ENCODE peak calls at places on chromosomes 4 and X, in eight cellular contexts. E, H, J, X, K, W, Z and P are unnamed samples.
A peak's percentile ranks its signal among the peaks of the same experiment; 100 is the strongest.

GRCh38 chrX:72620550-72621145 is 48.0 kb upstream of the HDAC8 start:
- DNase-seq in E (no peak), H (peak; percentile 1), J (no peak), X (peak; percentile 96), K (peak; percentile 89), W (peak; percentile 74), Z (no peak), P (peak; percentile 73)

GRCh38 chr4:7266525-7267292 is 74.4 kb downstream of the SORCS2 start:
- DNase-seq in E (no peak), H (peak; percentile 29), J (no peak), X (peak; percentile 90), K (peak; percentile 96), W (peak; percentile 32), Z (no peak), P (peak; percentile 58)

GRCh38 chrX:137198040-137198439 is 164.2 kb upstream of the GPR101 start:
- DNase-seq in E (no peak), H (no peak), J (no peak), X (peak; percentile 85), K (no peak), W (no peak), Z (no peak), P (no peak)

GRCh38 chr4:24557036-24558022 is 27.0 kb downstream of the DHX15 start:
- DNase-seq in E (no peak), H (no peak), J (no peak), X (peak; percentile 35), K (peak; percentile 56), W (peak; percentile 6), Z (no peak), P (peak; percentile 12)

GRCh38 chrX:133995759-133996158 is 10.4 kb upstream of the GPC3 start:
- DNase-seq in E (no peak), H (no peak), J (no peak), X (no peak), K (no peak), W (no peak), Z (no peak), P (no peak)

GRCh38 chrX:2320580-2321327 is 180.0 kb downstream of the DHRSX start:
- DNase-seq in E (peak; percentile 37), H (no peak), J (no peak), X (no peak), K (peak; percentile 58), W (no peak), Z (no peak), P (peak; percentile 81)

GRCh38 chr4:177442623-177443155 is 452 bp upstream of the AGA start:
- DNase-seq in E (peak; percentile 16), H (no peak), J (peak; percentile 10), X (no peak), K (peak; percentile 31), W (no peak), Z (peak; percentile 61), P (no peak)

GRCh38 chr4:184281231-184282139 is 63.8 kb upstream of the ENPP6 start:
- DNase-seq in E (no peak), H (no peak), J (peak; percentile 84), X (no peak), K (no peak), W (no peak), Z (peak; percentile 45), P (no peak)

GRCh38 chr4:183637461-183637860 is 21.5 kb downstream of the RWDD4 start:
- DNase-seq in E (no peak), H (no peak), J (no peak), X (peak; percentile 61), K (peak; percentile 55), W (no peak), Z (no peak), P (no peak)

GRCh38 chr4:143482753-143483362 is 30.6 kb upstream of the SMARCA5 start:
- DNase-seq in E (peak; percentile 25), H (peak; percentile 48), J (peak; percentile 48), X (peak; percentile 74), K (peak; percentile 73), W (peak; percentile 28), Z (peak; percentile 77), P (peak; percentile 47)

GRCh38 chrX:63761639-63762038 is 23.4 kb downstream of the ARHGEF9 start:
- DNase-seq in E (no peak), H (no peak), J (peak; percentile 86), X (no peak), K (peak; percentile 12), W (no peak), Z (peak; percentile 21), P (no peak)
- H3K27ac ChIP-seq in E (no peak overlapping the region), H (no peak overlapping the region), J (peak overlapping the region; percentile 59), X (no peak overlapping the region), K (no peak overlapping the region), W (no peak overlapping the region), Z (no peak overlapping the region), P (no peak overlapping the region)

GRCh38 chrX:151009582-151009981 is 26.4 kb downstream of the HMGB3 start:
- DNase-seq in E (no peak), H (no peak), J (no peak), X (no peak), K (no peak), W (no peak), Z (no peak), P (no peak)

GRCh38 chrX:151015684-151016083 is 32.5 kb downstream of the HMGB3 start:
- DNase-seq in E (no peak), H (no peak), J (no peak), X (no peak), K (no peak), W (no peak), Z (no peak), P (no peak)

GRCh38 chrX:151013164-151013743 is 30.1 kb downstream of the HMGB3 start:
- DNase-seq in E (no peak), H (no peak), J (no peak), X (no peak), K (no peak), W (no peak), Z (no peak), P (no peak)
- H3K9me2 ChIP-seq in E (no peaks in the 10 kb centered on the region), H (no peaks in the 10 kb centered on the region), J (no peaks in the 10 kb centered on the region), X (no peaks in the 10 kb centered on the region), K (no peaks in the 10 kb centered on the region), W (no peaks in the 10 kb centered on the region), Z (no peaks in the 10 kb centered on the region), P (no peaks in the 10 kb centered on the region)

GRCh38 chr4:139337612-139338011 is 35.3 kb upstream of the NDUFC1 start:
- DNase-seq in E (no peak), H (no peak), J (no peak), X (no peak), K (no peak), W (no peak), Z (no peak), P (no peak)
- H3K36me3 ChIP-seq in E (peaks cover 65% of the 10 kb centered on the region), H (peaks cover 14% of the 10 kb centered on the region), J (no peaks in the 10 kb centered on the region), X (no peaks in the 10 kb centered on the region), K (peaks cover 29% of the 10 kb centered on the region), W (peaks cover 10% of the 10 kb centered on the region), Z (peaks cover 98% of the 10 kb centered on the region), P (no peaks in the 10 kb centered on the region)

DNA sequence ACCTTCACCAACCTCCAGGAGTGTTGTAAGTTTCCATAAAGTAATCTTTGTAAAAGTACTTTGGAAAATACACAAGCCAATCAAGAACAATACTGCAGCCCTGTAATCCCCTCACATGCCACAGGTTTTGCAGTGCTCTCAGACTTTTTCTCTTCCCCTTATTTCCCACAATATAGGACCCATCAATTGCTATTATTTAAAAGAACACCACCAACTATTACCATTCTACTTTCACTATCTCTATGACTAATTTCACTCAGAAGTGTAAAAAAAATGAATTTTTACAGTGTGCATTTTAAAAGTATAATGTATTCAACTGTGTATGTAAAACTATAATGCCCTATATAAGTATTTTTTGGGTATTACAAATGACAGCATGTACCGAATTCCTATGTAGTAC is 1.7 kb downstream of the ATP8A1 start:
- DNase-seq in E (no peak), H (no peak), J (no peak), X (no peak), K (peak; percentile 10), W (no peak), Z (no peak), P (no peak)
- H3K27ac ChIP-seq in E (no peak overlapping the region), H (no peak overlapping the region), J (peak overlapping the region; percentile 85), X (peak overlapping the region; percentile 81), K (no peak overlapping the region), W (no peak overlapping the region), Z (peak overlapping the region; percentile 75), P (peak overlapping the region; percentile 75)

DNA sequence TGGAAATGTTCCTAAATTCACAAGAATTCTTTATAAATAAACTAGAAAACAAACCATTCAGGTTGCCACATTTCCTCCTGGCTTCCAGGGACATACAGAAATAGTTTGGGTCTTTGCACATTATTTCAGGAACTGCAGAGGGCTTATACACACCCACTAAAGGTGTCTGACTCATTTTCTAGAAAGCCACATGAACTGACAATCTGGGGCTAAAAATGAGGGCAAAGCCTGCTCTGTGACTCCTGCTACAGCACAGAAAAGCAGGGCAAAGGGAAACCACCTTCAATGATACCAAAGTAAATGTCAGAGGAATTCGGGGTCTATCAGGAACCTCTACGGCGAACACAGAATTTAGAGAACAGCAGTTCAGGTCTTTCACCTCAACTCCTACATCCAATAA is 112.2 kb upstream of the MAP3K15 start:
- DNase-seq in E (no peak), H (no peak), J (no peak), X (peak; percentile 62), K (peak; percentile 45), W (no peak), Z (no peak), P (no peak)
- H3K9me2 ChIP-seq in E (no peaks in the 10 kb centered on the region), H (no peaks in the 10 kb centered on the region), J (no peaks in the 10 kb centered on the region), X (no peaks in the 10 kb centered on the region), K (no peaks in the 10 kb centered on the region), W (no peaks in the 10 kb centered on the region), Z (no peaks in the 10 kb centered on the region), P (no peaks in the 10 kb centered on the region)

GRCh38 chr4:76192221-76192620 is 21.4 kb downstream of the SCARB2 start:
- DNase-seq in E (no peak), H (no peak), J (no peak), X (no peak), K (no peak), W (no peak), Z (no peak), P (no peak)
- H3K36me3 ChIP-seq in E (peaks cover 44% of the 10 kb centered on the region), H (peaks cover 7% of the 10 kb centered on the region), J (peaks cover 18% of the 10 kb centered on the region), X (peaks cover 17% of the 10 kb centered on the region), K (peaks cover 9% of the 10 kb centered on the region), W (peaks cover 14% of the 10 kb centered on the region), Z (no peaks in the 10 kb centered on the region), P (peaks cover 5% of the 10 kb centered on the region)

GRCh38 chr4:15376594-15376993 is 51.2 kb upstream of the C1QTNF7 start:
- DNase-seq in E (no peak), H (peak; percentile 11), J (no peak), X (peak; percentile 54), K (peak; percentile 36), W (no peak), Z (no peak), P (no peak)
- H3K27ac ChIP-seq in E (no peak overlapping the region), H (peak overlapping the region; percentile 16), J (no peak overlapping the region), X (no peak overlapping the region), K (no peak overlapping the region), W (no peak overlapping the region), Z (no peak overlapping the region), P (no peak overlapping the region)